ENCODE peak calls at places on chromosomes 11 and 22, in eight cellular contexts. R is vagina; X is CD8-positive, alpha-beta T cell; C is CD8-positive, alpha-beta memory T cell; A is mesenchymal stem cell; E is GM23248; H is naive thymus-derived CD4-positive, alpha-beta T cell; G is HFF-Myc. Q is an unnamed sample.

GRCh38 chr11:26219506-26220117 is 112.3 kb upstream of the ANO3 start:
- DNase-seq in R (no peak), X (no peak), C (no peak), A (peak; percentile 80), E (no peak), H (no peak), G (no peak), Q (no peak)

GRCh38 chr22:43168416-43169309 is 17.3 kb downstream of the TSPO start:
- DNase-seq in R (no peak), X (no peak), C (no peak), A (peak; percentile 60), E (peak; percentile 76), H (no peak), G (no peak), Q (no peak)

GRCh38 chr22:36211237-36211881 is 9.8 kb upstream of the APOL4 start:
- DNase-seq in R (no peak), X (no peak), C (no peak), A (peak; percentile 47), E (no peak), H (no peak), G (no peak), Q (no peak)

GRCh38 chr11:42657169-42657568 is 654.6 kb upstream of the API5 start:
- DNase-seq in R (no peak), X (no peak), C (no peak), A (no peak), E (no peak), H (no peak), G (no peak), Q (no peak)

GRCh38 chr11:24043842-24044241 is 453.0 kb upstream of the LUZP2 start:
- DNase-seq in R (no peak), X (no peak), C (no peak), A (no peak), E (no peak), H (no peak), G (no peak), Q (no peak)

GRCh38 chr11:47916361-47916841 is 64.0 kb upstream of the PTPRJ start:
- DNase-seq in R (no peak), X (no peak), C (no peak), A (peak; percentile 53), E (no peak), H (no peak), G (no peak), Q (no peak)

GRCh38 chr11:130042093-130042591 is 27.6 kb upstream of the APLP2 start:
- DNase-seq in R (no peak), X (no peak), C (no peak), A (peak; percentile 89), E (peak; percentile 95), H (no peak), G (peak; percentile 76), Q (peak; percentile 52)

GRCh38 chr11:100999756-101000155 is 129.9 kb downstream of the PGR start:
- DNase-seq in R (no peak), X (no peak), C (no peak), A (no peak), E (no peak), H (no peak), G (no peak), Q (no peak)

GRCh38 chr22:39959640-39960447 is at the start of gene TMA7B:
- DNase-seq in R (no peak), X (no peak), C (peak; percentile 52), A (peak; percentile 86), E (peak; percentile 78), H (peak; percentile 53), G (peak; percentile 31), Q (no peak)

GRCh38 chr11:123434262-123434661 is 4.2 kb downstream of the GRAMD1B start:
- DNase-seq in R (no peak), X (no peak), C (no peak), A (no peak), E (peak; percentile 59), H (peak; percentile 42), G (no peak), Q (no peak)

GRCh38 chr11:398826-399225 is 4.8 kb downstream of the PKP3 start:
- DNase-seq in R (no peak), X (no peak), C (no peak), A (peak; percentile 43), E (peak; percentile 53), H (no peak), G (no peak), Q (no peak)

GRCh38 chr11:90757851-90758494 is 535.1 kb upstream of the CHORDC1 start:
- DNase-seq in R (no peak), X (no peak), C (no peak), A (no peak), E (no peak), H (no peak), G (no peak), Q (no peak)

GRCh38 chr11:120235024-120235628 is 4.8 kb upstream of the POU2F3 start:
- DNase-seq in R (no peak), X (peak; percentile 24), C (peak; percentile 34), A (peak; percentile 49), E (peak; percentile 56), H (peak; percentile 37), G (no peak), Q (no peak)

GRCh38 chr11:107576497-107577086 is 11.1 kb upstream of the ALKBH8 start:
- DNase-seq in R (no peak), X (peak; percentile 32), C (peak; percentile 36), A (peak; percentile 46), E (peak; percentile 78), H (peak; percentile 40), G (no peak), Q (no peak)

GRCh38 chr11:17008099-17008498 is 6.1 kb downstream of the PLEKHA7 start:
- DNase-seq in R (no peak), X (no peak), C (no peak), A (no peak), E (no peak), H (no peak), G (no peak), Q (no peak)

GRCh38 chr11:31802609-31802989 is 8.5 kb downstream of the PAX6 start:
- DNase-seq in R (no peak), X (no peak), C (no peak), A (no peak), E (no peak), H (no peak), G (no peak), Q (no peak)

GRCh38 chr11:44671234-44671633 is 55.5 kb upstream of the TSPAN18 start:
- DNase-seq in R (no peak), X (no peak), C (no peak), A (no peak), E (no peak), H (no peak), G (no peak), Q (no peak)

GRCh38 chr11:44957051-44957515 is 6.4 kb upstream of the TP53I11 start:
- DNase-seq in R (no peak), X (no peak), C (no peak), A (no peak), E (no peak), H (no peak), G (no peak), Q (no peak)

GRCh38 chr22:38947321-38948112 is 9.9 kb upstream of the APOBEC3A start:
- DNase-seq in R (no peak), X (no peak), C (no peak), A (no peak), E (no peak), H (no peak), G (no peak), Q (peak; percentile 24)

GRCh38 chr11:59550368-59550841 is 39.1 kb downstream of the OR4D9 start:
- DNase-seq in R (peak; percentile 92), X (peak; percentile 74), C (peak; percentile 89), A (peak; percentile 96), E (peak; percentile 95), H (peak; percentile 92), G (peak; percentile 96), Q (no peak)

GRCh38 chr11:59544869-59545178 is 33.5 kb downstream of the OR4D9 start:
- DNase-seq in R (no peak), X (no peak), C (no peak), A (no peak), E (no peak), H (no peak), G (no peak), Q (no peak)

GRCh38 chr11:59542142-59542810 is 30.9 kb downstream of the OR4D9 start:
- DNase-seq in R (no peak), X (no peak), C (no peak), A (no peak), E (no peak), H (no peak), G (no peak), Q (no peak)

GRCh38 chr11:59548309-59548656 is 36.9 kb downstream of the OR4D9 start:
- DNase-seq in R (no peak), X (no peak), C (no peak), A (no peak), E (no peak), H (no peak), G (no peak), Q (no peak)

DNA sequence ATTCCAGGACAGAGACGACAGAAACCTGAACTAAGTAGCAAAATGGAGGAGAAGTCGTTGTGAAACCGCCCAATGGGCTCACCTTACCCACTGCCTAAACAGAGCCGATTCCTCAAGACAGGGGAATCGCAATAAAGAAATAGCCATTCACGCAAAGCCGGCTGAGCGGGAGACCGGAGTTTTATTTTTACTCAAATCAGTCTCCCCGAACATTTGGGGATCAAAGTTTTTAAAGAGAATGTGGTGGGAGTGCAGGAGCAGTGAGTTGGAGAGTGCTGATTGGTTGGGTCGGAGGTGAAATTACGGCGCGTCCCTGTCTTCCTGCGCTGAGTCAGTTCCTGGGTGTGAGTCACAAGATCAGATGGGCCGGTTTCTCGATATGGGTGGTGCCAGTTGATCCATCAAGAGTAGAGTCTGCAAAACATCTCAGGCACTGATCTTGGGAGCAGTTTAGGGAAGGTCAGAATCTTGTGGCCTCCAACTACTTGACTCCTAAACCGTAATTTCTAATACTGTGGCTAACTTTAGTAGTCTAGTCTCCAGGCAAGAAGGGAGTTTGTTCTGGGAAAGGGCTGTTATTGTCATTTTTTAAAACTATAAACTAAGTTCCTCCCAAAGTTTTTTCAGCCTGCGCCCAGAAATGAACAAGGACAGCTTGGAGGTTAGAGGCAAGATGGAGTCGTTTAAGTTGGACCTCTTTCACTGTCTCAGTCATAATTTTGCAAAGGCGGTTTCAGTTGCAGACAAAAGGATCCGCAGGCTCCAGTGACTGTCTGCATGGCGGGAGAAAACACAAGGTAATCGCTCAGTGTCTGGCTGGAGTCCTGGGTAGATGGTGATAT is 34.1 kb downstream of the OR4D9 start:
- DNase-seq in R (no peak), X (no peak), C (no peak), A (peak; percentile 70), E (no peak), H (no peak), G (peak; percentile 27), Q (peak; percentile 37)
- H3K4me3 ChIP-seq in R (no peak overlapping the region), X (no peak overlapping the region), C (peak overlapping the region; percentile 34), A (no peak overlapping the region), E (no peak overlapping the region), H (no peak overlapping the region), G (no peak overlapping the region), Q (no peak overlapping the region)

GRCh38 chr11:6315811-6316425 is 4.4 kb downstream of the CAVIN3 start:
- DNase-seq in R (no peak), X (peak; percentile 2), C (peak; percentile 7), A (peak; percentile 73), E (peak; percentile 86), H (peak; percentile 11), G (no peak), Q (no peak)
- H3K4me3 ChIP-seq in R (peak overlapping the region; percentile 8), X (no peak overlapping the region), C (no peak overlapping the region), A (no peak overlapping the region), E (peak overlapping the region; percentile 19), H (no peak overlapping the region), G (no peak overlapping the region), Q (no peak overlapping the region)

GRCh38 chr11:46364056-46364455 is 16.8 kb downstream of the DGKZ start:
- DNase-seq in R (no peak), X (no peak), C (no peak), A (no peak), E (peak; percentile 54), H (no peak), G (no peak), Q (no peak)
- H3K4me3 ChIP-seq in R (no peak overlapping the region), X (no peak overlapping the region), C (no peak overlapping the region), A (no peak overlapping the region), E (no peak overlapping the region), H (no peak overlapping the region), G (no peak overlapping the region), Q (no peak overlapping the region)

GRCh38 chr11:61042537-61042936 is 59.8 kb upstream of the CD5 start:
- DNase-seq in R (no peak), X (no peak), C (no peak), A (no peak), E (no peak), H (no peak), G (no peak), Q (no peak)
- H3K4me3 ChIP-seq in R (no peak overlapping the region), X (no peak overlapping the region), C (peak overlapping the region; percentile 49), A (no peak overlapping the region), E (no peak overlapping the region), H (peak overlapping the region; percentile 22), G (no peak overlapping the region), Q (no peak overlapping the region)

Q was measured in retinal pigment epithelial cell.